ENCODE peak calls at places on chromosomes 16 and 17, in six cellular contexts. C is coronary artery, D is retinal pigment epithelial cell, I is SK-N-SH, O is GM13976, R is A673. E is an unnamed sample.

GRCh38 chr17:19370493-19370960 is 7.8 kb upstream of the MAPK7 start:
- DNase-seq in C (peak; percentile 75), D (no peak), I (no peak), O (peak; percentile 72), R (no peak), E (peak; percentile 60)

GRCh38 chr17:42536372-42537155 is 523 bp downstream of the NAGLU start:
- DNase-seq in C (peak; percentile 92), D (no peak), I (peak; percentile 92), O (peak; percentile 95), R (peak; percentile 61), E (peak; percentile 92)

GRCh38 chr17:75208161-75208560 is 2.7 kb downstream of the NUP85 start:
- DNase-seq in C (no peak), D (no peak), I (no peak), O (no peak), R (no peak), E (no peak)

GRCh38 chr16:16021988-16022682 is 72.7 kb downstream of the ABCC1 start:
- DNase-seq in C (peak; percentile 98), D (peak; percentile 91), I (peak; percentile 82), O (no peak), R (peak; percentile 70), E (no peak)

GRCh38 chr16:55390838-55391237 is 66.8 kb downstream of the IRX6 start:
- DNase-seq in C (no peak), D (no peak), I (no peak), O (no peak), R (no peak), E (no peak)

GRCh38 chr16:21589551-21589950 is 9.8 kb upstream of the METTL9 start:
- DNase-seq in C (no peak), D (no peak), I (no peak), O (no peak), R (no peak), E (no peak)

GRCh38 chr16:74770826-74771526 is 3.6 kb downstream of the FA2H start:
- DNase-seq in C (no peak), D (no peak), I (no peak), O (no peak), R (no peak), E (no peak)

GRCh38 chr17:45942284-45942683 is 47.9 kb downstream of the MAPT start:
- DNase-seq in C (peak; percentile 80), D (no peak), I (peak; percentile 54), O (no peak), R (no peak), E (no peak)

GRCh38 chr17:59828478-59828760 is 64.3 kb downstream of the TUBD1 start:
- DNase-seq in C (no peak), D (no peak), I (no peak), O (no peak), R (no peak), E (no peak)

GRCh38 chr16:80210787-80211186 is 330.0 kb upstream of the DYNLRB2 start:
- DNase-seq in C (no peak), D (no peak), I (no peak), O (no peak), R (no peak), E (no peak)

GRCh38 chr17:61996916-61997605 is 68.0 kb downstream of the MED13 start:
- DNase-seq in C (no peak), D (no peak), I (no peak), O (no peak), R (no peak), E (no peak)

GRCh38 chr17:17724991-17725852 is 44.0 kb downstream of the RAI1 start:
- DNase-seq in C (no peak), D (no peak), I (peak; percentile 69), O (peak; percentile 58), R (peak; percentile 31), E (peak; percentile 64)

GRCh38 chr16:72969812-72970211 is 78.1 kb downstream of the ZFHX3 start:
- DNase-seq in C (no peak), D (no peak), I (no peak), O (no peak), R (no peak), E (no peak)

GRCh38 chr16:72963921-72964320 is 84.0 kb downstream of the ZFHX3 start:
- DNase-seq in C (no peak), D (no peak), I (peak; percentile 52), O (no peak), R (no peak), E (no peak)

GRCh38 chr16:72971370-72971769 is 76.6 kb downstream of the ZFHX3 start:
- DNase-seq in C (no peak), D (no peak), I (no peak), O (no peak), R (no peak), E (no peak)

GRCh38 chr16:72969146-72969545 is 78.8 kb downstream of the ZFHX3 start:
- DNase-seq in C (no peak), D (no peak), I (no peak), O (no peak), R (no peak), E (no peak)

DNA sequence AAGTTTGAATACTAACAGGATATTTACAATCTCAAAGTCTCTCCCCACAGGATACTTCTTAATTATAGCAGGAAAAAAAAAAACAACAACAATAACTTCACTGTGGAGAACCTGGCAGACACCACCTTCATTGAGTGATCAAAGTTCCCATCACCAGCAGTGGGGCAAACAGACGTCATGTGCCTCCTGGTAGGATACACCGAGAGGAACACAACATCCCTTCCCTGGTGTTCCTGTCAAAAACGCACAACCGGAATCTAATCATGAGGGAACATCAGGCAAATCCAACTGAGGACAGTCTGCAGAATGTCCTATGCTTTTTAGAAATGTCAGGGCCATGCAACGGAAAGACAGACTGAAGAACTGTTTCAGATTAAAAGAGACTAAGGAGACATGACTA is 80.0 kb downstream of the ZFHX3 start:
- DNase-seq in C (no peak), D (no peak), I (no peak), O (no peak), R (no peak), E (no peak)
- TF ChIP-seq CTCF in C (no peak), D (no peak), I (no peak), O (no peak), R (no peak), E (no peak)

DNA sequence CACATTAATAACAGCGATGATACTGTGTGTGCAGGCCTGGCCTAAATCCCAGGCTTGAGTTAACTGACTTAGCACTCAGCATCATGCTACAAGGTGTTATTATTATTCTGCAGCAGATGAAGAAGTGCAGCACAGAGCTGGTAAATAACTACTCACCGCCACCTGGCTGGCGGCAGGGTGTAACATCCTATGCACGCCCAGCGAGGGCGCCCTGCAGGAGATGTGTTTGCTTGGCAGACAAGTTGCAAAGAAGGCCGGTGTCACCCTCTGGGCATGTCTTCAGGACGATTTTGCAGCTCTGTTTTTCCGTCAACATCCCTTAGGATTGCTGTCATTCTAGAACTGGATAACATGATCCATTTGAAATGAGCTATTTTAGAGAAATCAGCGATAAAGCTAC is 30.1 kb downstream of the DNAH9 start:
- DNase-seq in C (no peak), D (no peak), I (no peak), O (no peak), R (no peak), E (no peak)
- TF ChIP-seq CTCF in C (no peak), D (no peak), I (no peak), O (no peak), R (peak; percentile 30), E (no peak)

GRCh38 chr17:67274466-67274865 is 29.5 kb upstream of the HELZ start:
- DNase-seq in C (no peak), D (no peak), I (no peak), O (no peak), R (no peak), E (no peak)

GRCh38 chr17:67273900-67274299 is 28.9 kb upstream of the HELZ start:
- DNase-seq in C (no peak), D (no peak), I (no peak), O (no peak), R (no peak), E (no peak)

GRCh38 chr17:67278363-67278762 is 33.4 kb upstream of the HELZ start:
- DNase-seq in C (no peak), D (no peak), I (no peak), O (no peak), R (no peak), E (no peak)

GRCh38 chr17:67279115-67279514 is 34.1 kb upstream of the HELZ start:
- DNase-seq in C (no peak), D (no peak), I (no peak), O (no peak), R (no peak), E (no peak)

DNA sequence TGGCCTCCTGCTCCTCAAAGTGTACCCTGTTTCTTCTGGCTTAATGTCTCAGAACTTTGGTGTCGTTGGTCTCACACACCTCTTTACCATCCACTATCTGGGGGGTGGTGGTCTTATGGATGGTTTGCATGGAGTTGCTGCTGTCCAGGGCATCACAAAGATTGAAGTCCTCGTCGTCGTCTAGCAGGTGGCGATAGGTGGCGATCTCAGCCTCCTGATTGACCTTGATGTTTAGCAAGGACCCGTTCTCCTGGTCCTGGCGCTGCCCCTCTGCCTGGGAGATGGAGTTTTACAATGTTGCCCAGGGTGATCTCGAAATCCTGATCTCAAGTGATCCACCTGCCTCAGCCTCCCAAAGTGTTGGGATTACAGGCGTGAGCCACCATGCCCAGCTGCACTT is 31.1 kb upstream of the HELZ start:
- DNase-seq in C (no peak), D (no peak), I (no peak), O (no peak), R (no peak), E (no peak)
- TF ChIP-seq CTCF in C (no peak), D (no peak), I (no peak), O (no peak), R (no peak), E (no peak)

GRCh38 chr16:54040975-54041374 is 245.6 kb downstream of the IRX3 start:
- DNase-seq in C (no peak), D (no peak), I (no peak), O (no peak), R (no peak), E (no peak)

GRCh38 chr16:54034684-54035083 is 251.9 kb downstream of the IRX3 start:
- DNase-seq in C (no peak), D (no peak), I (no peak), O (no peak), R (no peak), E (no peak)

GRCh38 chr16:54040480-54040879 is 246.1 kb downstream of the IRX3 start:
- DNase-seq in C (no peak), D (no peak), I (no peak), O (no peak), R (no peak), E (no peak)
- TF ChIP-seq CTCF in C (no peak), D (no peak), I (no peak), O (no peak), R (no peak), E (no peak)

GRCh38 chr16:67197704-67198103 is 1.2 kb upstream of the ELMO3 start:
- DNase-seq in C (no peak), D (no peak), I (no peak), O (peak; percentile 24), R (no peak), E (no peak)
- TF ChIP-seq CTCF in C (no peak), D (no peak), I (no peak), O (no peak), R (no peak), E (no peak)

DNA sequence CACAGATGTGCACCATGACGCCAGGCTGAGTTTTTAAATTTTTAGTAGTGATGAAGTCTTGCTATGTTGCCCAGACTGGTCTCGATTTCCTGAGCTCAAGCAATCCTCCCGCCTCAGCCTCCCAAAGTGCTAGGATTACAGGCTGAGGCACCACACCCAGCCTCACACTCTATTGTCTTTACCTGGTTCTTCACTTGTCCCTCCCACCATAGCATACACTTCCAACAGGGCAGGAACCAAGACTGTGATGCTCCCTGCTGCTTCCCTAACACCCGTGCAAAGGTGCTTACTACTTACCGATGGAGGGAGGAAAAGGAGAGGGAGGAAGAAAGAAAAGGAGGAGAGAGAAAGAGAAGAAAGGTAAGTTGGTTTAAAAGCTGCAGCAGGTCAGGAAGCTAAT is 41.4 kb upstream of the MEIOC start:
- DNase-seq in C (no peak), D (no peak), I (no peak), O (no peak), R (no peak), E (no peak)
- TF ChIP-seq CTCF in C (no peak), D (no peak), I (no peak), O (no peak), R (no peak), E (no peak)